ENCODE peak calls at places on chromosome 14, in nine cellular contexts. I is NCI-H187; R is NCI-H2081; H is gastrocnemius medialis; P is NCI-H1092 treated with DMSO at 0.1 percent for 48 hours; Y is NAMALWA; O is H9; C is activated CD4-positive, alpha-beta T cell treated with anti-CD3 and anti-CD28 coated beads for 24 hours; G is H54. A is an unnamed sample.
A peak's percentile ranks its signal among the peaks of the same experiment; 100 is the strongest.

GRCh38 chr14:60183724-60184596 is 18.8 kb upstream of the DHRS7 start:
- DNase-seq in P (peak; percentile 77), Y (peak; percentile 75), O (no peak), C (no peak), I (no peak), G (no peak), H (no peak), R (peak; percentile 71), A (peak; percentile 77)

GRCh38 chr14:66000771-66001170 is 485.4 kb upstream of the CCDC196 start:
- DNase-seq in G (no peak), C (no peak), Y (no peak), H (no peak), O (no peak), P (no peak), R (no peak), I (no peak), A (no peak)

GRCh38 chr14:60643443-60644402 is 5.6 kb downstream of the SIX1 start:
- DNase-seq in P (no peak), R (no peak), G (no peak), O (peak; percentile 42), C (no peak), Y (no peak), I (no peak), H (peak; percentile 52), A (no peak)

GRCh38 chr14:27145170-27145569 is 547.3 kb upstream of the NOVA1 start:
- DNase-seq in O (no peak), H (no peak), R (no peak), I (no peak), C (no peak), G (no peak), P (no peak), Y (no peak), A (no peak)

GRCh38 chr14:74879427-74880180 is 2.1 kb upstream of the DLST start:
- DNase-seq in H (no peak), Y (no peak), C (no peak), G (no peak), O (no peak), I (no peak), R (no peak), P (no peak), A (no peak)

GRCh38 chr14:104224516-104225281 is 86.3 kb downstream of the KIF26A start:
- DNase-seq in P (no peak), C (peak; percentile 33), H (no peak), G (no peak), R (no peak), O (peak; percentile 66), Y (peak; percentile 24), I (no peak), A (no peak)

GRCh38 chr14:32524609-32525391 is 195.7 kb downstream of the AKAP6 start:
- DNase-seq in C (no peak), H (no peak), Y (no peak), O (no peak), G (no peak), I (no peak), R (no peak), P (no peak), A (no peak)

GRCh38 chr14:75660238-75660629 is 442 bp downstream of the ERG28 start:
- DNase-seq in G (no peak), P (no peak), O (no peak), R (no peak), C (no peak), I (no peak), Y (no peak), H (no peak), A (no peak)

GRCh38 chr14:72692678-72693077 is 201.2 kb downstream of the DPF3 start:
- DNase-seq in P (no peak), Y (no peak), G (no peak), C (no peak), R (no peak), O (peak; percentile 79), H (no peak), I (no peak), A (no peak)

GRCh38 chr14:76720382-76720813 is 40.9 kb upstream of the VASH1 start:
- DNase-seq in C (no peak), H (peak; percentile 67), Y (no peak), G (peak; percentile 10), I (no peak), R (no peak), P (peak; percentile 57), O (peak; percentile 61), A (no peak)

GRCh38 chr14:90491221-90491867 is 94.5 kb downstream of the CALM1 start:
- DNase-seq in O (no peak), Y (no peak), H (no peak), G (no peak), I (no peak), C (no peak), P (peak; percentile 31), R (no peak), A (peak; percentile 97)

GRCh38 chr14:29126361-29126760 is 359.8 kb downstream of the FOXG1 start:
- DNase-seq in G (no peak), Y (no peak), H (no peak), I (no peak), P (no peak), C (no peak), R (no peak), O (no peak), A (no peak)

GRCh38 chr14:68841030-68841809 is 48.4 kb upstream of the ZFP36L1 start:
- DNase-seq in C (no peak), P (no peak), R (no peak), O (no peak), Y (no peak), G (no peak), H (no peak), I (no peak), A (no peak)

GRCh38 chr14:37985826-37986470 is 221.8 kb upstream of the SSTR1 start:
- DNase-seq in C (peak; percentile 22), I (peak; percentile 4), H (no peak), Y (peak; percentile 24), G (no peak), O (peak; percentile 44), P (peak; percentile 31), R (peak; percentile 30), A (peak; percentile 28)

GRCh38 chr14:49769171-49769570 is 1.2 kb downstream of the KLHDC2 start:
- DNase-seq in C (no peak), Y (peak; percentile 4), I (peak; percentile 56), O (no peak), P (no peak), R (no peak), H (no peak), G (no peak), A (no peak)

GRCh38 chr14:77498984-77499527 is 440 bp upstream of the ISM2 start:
- DNase-seq in C (no peak), Y (no peak), R (no peak), I (no peak), O (peak; percentile 50), P (peak; percentile 4), G (no peak), H (no peak), A (no peak)

GRCh38 chr14:56221392-56222128 is 103.3 kb downstream of the PELI2 start:
- DNase-seq in C (no peak), H (no peak), P (no peak), O (no peak), Y (no peak), G (no peak), I (no peak), R (no peak), A (no peak)

GRCh38 chr14:72663956-72664650 is 229.8 kb downstream of the DPF3 start:
- DNase-seq in C (no peak), H (no peak), O (no peak), P (no peak), Y (no peak), G (no peak), R (no peak), I (no peak), A (no peak)

GRCh38 chr14:105041841-105042765 is 21.2 kb upstream of the CDCA4 start:
- DNase-seq in H (no peak), G (no peak), C (no peak), O (no peak), R (no peak), Y (no peak), I (no peak), P (no peak), A (no peak)

GRCh38 chr14:49892636-49893308 is at the start of gene ARF6:
- DNase-seq in I (peak; percentile 95), P (peak; percentile 97), C (peak; percentile 97), Y (peak; percentile 93), H (peak; percentile 99), R (peak; percentile 98), G (peak; percentile 67), O (peak; percentile 97), A (peak; percentile 96)

GRCh38 chr14:68935761-68936209 is 43.3 kb downstream of the ACTN1 start:
- DNase-seq in P (no peak), H (no peak), O (no peak), G (no peak), I (no peak), Y (no peak), R (no peak), C (no peak), A (no peak)

GRCh38 chr14:68144051-68144681 is 324.6 kb downstream of the RAD51B start:
- DNase-seq in Y (no peak), O (no peak), R (no peak), I (no peak), C (no peak), H (peak; percentile 75), G (no peak), P (no peak), A (no peak)

GRCh38 chr14:63677891-63678379 is 36.3 kb upstream of the WDR89 start:
- DNase-seq in R (no peak), H (no peak), C (no peak), G (peak; percentile 14), Y (no peak), O (no peak), I (no peak), P (no peak), A (peak; percentile 54)

GRCh38 chr14:77161011-77161410 is 19.4 kb upstream of the ZDHHC22 start:
- DNase-seq in Y (no peak), I (no peak), H (no peak), R (no peak), C (no peak), P (no peak), O (no peak), G (no peak), A (no peak)

GRCh38 chr14:91119556-91120311 is 5.9 kb downstream of the DGLUCY start:
- DNase-seq in R (no peak), P (no peak), O (no peak), I (no peak), C (no peak), G (peak; percentile 59), H (peak; percentile 89), Y (no peak), A (no peak)

GRCh38 chr14:92783813-92784431 is 10.2 kb upstream of the GOLGA5 start:
- DNase-seq in O (no peak), P (peak; percentile 83), G (no peak), I (peak; percentile 25), R (peak; percentile 60), H (no peak), C (no peak), Y (peak; percentile 83), A (peak; percentile 67)

GRCh38 chr14:58898655-58899316 is 261.0 kb downstream of the DACT1 start:
- DNase-seq in I (no peak), O (no peak), P (no peak), G (no peak), H (no peak), R (no peak), Y (no peak), C (no peak), A (no peak)

A was measured in cerebellar cortex.